ENCODE peak calls at places on chromosome 17, in five cellular contexts. L is activated naive CD4-positive, alpha-beta T cell; E is GM23338; D is Calu3; S is naive thymus-derived CD8-positive, alpha-beta T cell. T is an unnamed sample.
A peak's percentile ranks its signal among the peaks of the same experiment; 100 is the strongest.

GRCh38 chr17:68455756-68456528 is 1.4 kb downstream of the WIPI1 start:
- DNase-seq in D (peak; percentile 74), L (no peak), E (no peak), S (no peak), T (no peak)

GRCh38 chr17:27985736-27986394 is 56.6 kb upstream of the NLK start:
- DNase-seq in D (no peak), L (no peak), E (no peak), S (no peak), T (no peak)

GRCh38 chr17:57562231-57562630 is 182.9 kb downstream of the CCDC182 start:
- DNase-seq in D (no peak), S (no peak), L (no peak), E (no peak), T (no peak)

GRCh38 chr17:7563115-7563869 is 1.6 kb downstream of the SENP3 start:
- DNase-seq in S (no peak), E (peak; percentile 29), D (no peak), L (no peak), T (no peak)

GRCh38 chr17:5705081-5705875 is 121.0 kb upstream of the NLRP1 start:
- DNase-seq in E (peak; percentile 80), S (no peak), L (no peak), D (peak; percentile 9), T (no peak)

GRCh38 chr17:40329981-40330794 is 21.2 kb downstream of the RARA start:
- DNase-seq in S (no peak), D (no peak), L (no peak), E (no peak), T (no peak)

GRCh38 chr17:5562661-5563360 is 21.5 kb downstream of the NLRP1 start:
- DNase-seq in D (no peak), L (no peak), S (no peak), E (no peak), T (no peak)

GRCh38 chr17:75623386-75623785 is 9.8 kb upstream of the SMIM5 start:
- DNase-seq in E (no peak), D (no peak), S (no peak), L (no peak), T (no peak)

GRCh38 chr17:5881849-5882248 is 188.3 kb upstream of the WSCD1 start:
- DNase-seq in S (no peak), E (no peak), L (no peak), D (no peak), T (no peak)

GRCh38 chr17:78645421-78646295 is 68.5 kb upstream of the DNAH17 start:
- DNase-seq in D (peak; percentile 25), S (peak; percentile 30), L (peak; percentile 48), E (peak; percentile 20), T (peak; percentile 47)

GRCh38 chr17:50043290-50044148 is 12.4 kb upstream of the ITGA3 start:
- DNase-seq in D (peak; percentile 79), S (no peak), E (no peak), L (no peak), T (no peak)

GRCh38 chr17:37605081-37605480 is 4.1 kb downstream of the SYNRG start:
- DNase-seq in E (no peak), L (no peak), S (no peak), D (no peak), T (no peak)

GRCh38 chr17:50830994-50831393 is 4.4 kb upstream of the WFIKKN2 start:
- DNase-seq in D (no peak), S (no peak), L (no peak), E (peak; percentile 33), T (no peak)

T was measured in esophagus squamous epithelium.